ENCODE peak calls at places on chromosomes 1 and 21, in six cellular contexts. T is effector CD4-positive, alpha-beta T cell; X is amygdala; J is germinal center; M is GM20000; W is right cardiac atrium. Y is an unnamed sample.

GRCh38 chr1:152110860-152111514 is 4.3 kb downstream of the TCHH start:
- DNase-seq in T (no peak), X (no peak), J (peak), M (no peak), W (peak), Y (no peak)

GRCh38 chr1:78918157-78918556 is 88.4 kb downstream of the ADGRL4 start:
- DNase-seq in T (no peak), X (no peak), J (no peak), M (no peak), W (no peak), Y (no peak)

GRCh38 chr1:212665241-212666115 is 34.2 kb downstream of the BATF3 start:
- DNase-seq in T (peak), X (peak), J (peak), M (peak), W (peak), Y (peak)

GRCh38 chr21:45460011-45460565 is 55.1 kb downstream of the COL18A1 start:
- DNase-seq in T (no peak), X (no peak), J (no peak), M (no peak), W (peak), Y (no peak)

GRCh38 chr1:12064073-12064969 is 1.2 kb downstream of the TNFRSF8 start:
- DNase-seq in T (no peak), X (no peak), J (no peak), M (no peak), W (peak), Y (no peak)

GRCh38 chr1:54774820-54775498 is 10.6 kb upstream of the PARS2 start:
- DNase-seq in T (no peak), X (no peak), J (peak), M (no peak), W (no peak), Y (no peak)

GRCh38 chr1:156591432-156592157 is at the start of gene NAXE:
- DNase-seq in T (peak), X (peak), J (peak), M (peak), W (peak), Y (peak)

GRCh38 chr1:64986903-64987871 is 20.8 kb upstream of the JAK1 start:
- DNase-seq in T (no peak), X (no peak), J (no peak), M (peak), W (no peak), Y (no peak)

GRCh38 chr1:240732390-240732789 is 120.4 kb upstream of the GREM2 start:
- DNase-seq in T (no peak), X (no peak), J (peak), M (peak), W (no peak), Y (no peak)

GRCh38 chr1:18581420-18581880 is 49.2 kb upstream of the PAX7 start:
- DNase-seq in T (no peak), X (no peak), J (peak), M (peak), W (peak), Y (no peak)

GRCh38 chr1:91807921-91808620 is 77.9 kb downstream of the TGFBR3 start:
- DNase-seq in T (no peak), X (no peak), J (no peak), M (no peak), W (no peak), Y (no peak)

GRCh38 chr1:164625004-164625617 is 66.1 kb downstream of the PBX1 start:
- DNase-seq in T (no peak), X (no peak), J (no peak), M (no peak), W (no peak), Y (no peak)

GRCh38 chr1:206062464-206062863 is 9.5 kb downstream of the RHEX start:
- DNase-seq in T (no peak), X (no peak), J (no peak), M (no peak), W (no peak), Y (no peak)

GRCh38 chr21:29621525-29621924 is 318.3 kb downstream of the GRIK1 start:
- DNase-seq in T (no peak), X (no peak), J (no peak), M (no peak), W (no peak), Y (no peak)

Y was measured in T-helper 22 cell.